ENCODE peak calls at places on chromosomes 5 and 9, in five cellular contexts. Z is activated gamma-delta T cell treated with Interleukin-2 at 50 U/mL for 16 hours, O is cardiac fibroblast, G is NCI-H2081, L is uterus. S is an unnamed sample.

GRCh38 chr5:143094087-143094511 is 309.4 kb downstream of the NR3C1 start:
- DNase-seq in Z (peak), O (peak), G (no peak), L (no peak), S (no peak)

GRCh38 chr5:56819027-56819881 is 3.9 kb downstream of the MAP3K1 start:
- DNase-seq in Z (no peak), O (peak), G (no peak), L (no peak), S (no peak)

GRCh38 chr9:121483049-121483448 is 16.6 kb downstream of the GGTA1 start:
- DNase-seq in Z (no peak), O (peak), G (no peak), L (no peak), S (peak)

GRCh38 chr5:132419517-132420468 is 50.3 kb downstream of the SLC22A5 start:
- DNase-seq in Z (peak), O (peak), G (peak), L (peak), S (peak)

GRCh38 chr9:109471994-109472393 is 26.1 kb downstream of the PTPN3 start:
- DNase-seq in Z (no peak), O (peak), G (no peak), L (no peak), S (no peak)

GRCh38 chr9:97666907-97667686 is 30.0 kb downstream of the XPA start:
- DNase-seq in Z (no peak), O (no peak), G (no peak), L (no peak), S (no peak)

GRCh38 chr5:16897284-16897704 is 38.8 kb downstream of the MYO10 start:
- DNase-seq in Z (no peak), O (peak), G (no peak), L (no peak), S (peak)

GRCh38 chr5:52987711-52988329 is 1.3 kb upstream of the ITGA2 start:
- DNase-seq in Z (no peak), O (peak), G (no peak), L (no peak), S (no peak)

GRCh38 chr5:132658383-132659302 is 670 bp downstream of the IL13 start:
- DNase-seq in Z (no peak), O (no peak), G (no peak), L (no peak), S (no peak)

GRCh38 chr5:121019112-121019511 is 555.0 kb downstream of the PRR16 start:
- DNase-seq in Z (no peak), O (no peak), G (no peak), L (no peak), S (no peak)

GRCh38 chr5:145975361-145976066 is 39.1 kb downstream of the SH3RF2 start:
- DNase-seq in Z (no peak), O (peak), G (no peak), L (peak), S (no peak)

GRCh38 chr5:749101-749670 is 35.3 kb downstream of the ZDHHC11B start:
- DNase-seq in Z (no peak), O (no peak), G (no peak), L (no peak), S (no peak)

GRCh38 chr9:13002740-13003139 is 227.9 kb downstream of the LURAP1L start:
- DNase-seq in Z (no peak), O (no peak), G (no peak), L (no peak), S (no peak)

S was measured in NCI-H1092 treated with DMSO at 0.1 percent for 48 hours.